ENCODE peak calls at places on chromosomes 13 and 19, in four cellular contexts. One of them, this sample, is unnamed.

GRCh38 chr13:63403726-63404125 is 1988.1 kb upstream of the PCDH20 start:
- DNase-seq in heart left ventricle: no peak
- DNase-seq in thoracic aorta: no peak
- DNase-seq in Peyer's patch: no peak
- DNase-seq in this sample: no peak

GRCh38 chr13:102351486-102351885 is 50.4 kb downstream of the FGF14 start:
- DNase-seq in heart left ventricle: no peak
- DNase-seq in thoracic aorta: no peak
- DNase-seq in Peyer's patch: no peak
- DNase-seq in this sample: no peak

GRCh38 chr19:39908803-39909202 is 25.6 kb downstream of the FCGBP start:
- DNase-seq in heart left ventricle: no peak
- DNase-seq in thoracic aorta: no peak
- DNase-seq in Peyer's patch: no peak
- DNase-seq in this sample: no peak

GRCh38 chr19:56125806-56126590 is 4.9 kb upstream of the ZNF787 start:
- DNase-seq in thoracic aorta: no peak
- DNase-seq in heart left ventricle: peak; percentile 26
- DNase-seq in Peyer's patch: no peak
- DNase-seq in this sample: peak; percentile 82

GRCh38 chr19:5445071-5445470 is 10.1 kb upstream of the ZNRF4 start:
- DNase-seq in thoracic aorta: no peak
- DNase-seq in heart left ventricle: no peak
- DNase-seq in Peyer's patch: no peak
- DNase-seq in this sample: no peak

GRCh38 chr13:44364601-44365000 is 9.0 kb upstream of the SERP2 start:
- DNase-seq in thoracic aorta: no peak
- DNase-seq in heart left ventricle: no peak
- DNase-seq in Peyer's patch: no peak
- DNase-seq in this sample: no peak

GRCh38 chr19:43735957-43736356 is 18.8 kb downstream of the SMG9 start:
- DNase-seq in heart left ventricle: no peak
- DNase-seq in Peyer's patch: no peak
- DNase-seq in thoracic aorta: no peak
- DNase-seq in this sample: no peak

GRCh38 chr19:342801-343421 is 1.7 kb downstream of the MIER2 start:
- DNase-seq in thoracic aorta: no peak
- DNase-seq in heart left ventricle: peak; percentile 81
- DNase-seq in Peyer's patch: no peak
- DNase-seq in this sample: peak; percentile 33

GRCh38 chr13:99721606-99722384 is 220.5 kb downstream of the TM9SF2 start:
- DNase-seq in heart left ventricle: no peak
- DNase-seq in Peyer's patch: no peak
- DNase-seq in thoracic aorta: no peak
- DNase-seq in this sample: no peak

GRCh38 chr13:106566682-106567420 is 1.1 kb downstream of the ARGLU1 start:
- DNase-seq in heart left ventricle: peak; percentile 74
- DNase-seq in thoracic aorta: no peak
- DNase-seq in Peyer's patch: peak; percentile 69
- DNase-seq in this sample: peak; percentile 45

GRCh38 chr19:30228726-30229523 is 143.3 kb upstream of the ZNF536 start:
- DNase-seq in thoracic aorta: no peak
- DNase-seq in Peyer's patch: no peak
- DNase-seq in heart left ventricle: no peak
- DNase-seq in this sample: no peak

GRCh38 chr13:74891610-74892009 is 590.4 kb downstream of the TBC1D4 start:
- DNase-seq in Peyer's patch: no peak
- DNase-seq in heart left ventricle: no peak
- DNase-seq in thoracic aorta: no peak
- DNase-seq in this sample: no peak

GRCh38 chr13:111962431-111962891 is 104.5 kb upstream of the SOX1 start:
- DNase-seq in heart left ventricle: no peak
- DNase-seq in thoracic aorta: no peak
- DNase-seq in Peyer's patch: no peak
- DNase-seq in this sample: no peak

GRCh38 chr19:47518139-47518538 is 3.3 kb upstream of the NAPA start:
- DNase-seq in thoracic aorta: no peak
- DNase-seq in Peyer's patch: peak; percentile 55
- DNase-seq in heart left ventricle: no peak
- DNase-seq in this sample: no peak

GRCh38 chr19:10751109-10751972 is 33.5 kb downstream of the DNM2 start:
- DNase-seq in heart left ventricle: peak; percentile 52
- DNase-seq in Peyer's patch: no peak
- DNase-seq in thoracic aorta: no peak
- DNase-seq in this sample: no peak

GRCh38 chr19:31253816-31254551 is 95.3 kb downstream of the TSHZ3 start:
- DNase-seq in Peyer's patch: no peak
- DNase-seq in heart left ventricle: no peak
- DNase-seq in thoracic aorta: no peak
- DNase-seq in this sample: peak; percentile 35

GRCh38 chr13:44012910-44013309 is 133.2 kb downstream of the LACC1 start:
- DNase-seq in Peyer's patch: no peak
- DNase-seq in heart left ventricle: no peak
- DNase-seq in thoracic aorta: no peak
- DNase-seq in this sample: no peak

GRCh38 chr13:63124863-63125262 is 1709.2 kb upstream of the PCDH20 start:
- DNase-seq in thoracic aorta: no peak
- DNase-seq in heart left ventricle: no peak
- DNase-seq in Peyer's patch: no peak
- DNase-seq in this sample: no peak

GRCh38 chr13:73607489-73608156 is 526.6 kb downstream of the KLF12 start:
- DNase-seq in Peyer's patch: no peak
- DNase-seq in thoracic aorta: no peak
- DNase-seq in heart left ventricle: no peak
- DNase-seq in this sample: no peak

GRCh38 chr19:14112809-14113385 is 4.7 kb downstream of the PRKACA start:
- DNase-seq in heart left ventricle: peak; percentile 70
- DNase-seq in Peyer's patch: no peak
- DNase-seq in thoracic aorta: no peak
- DNase-seq in this sample: no peak

GRCh38 chr13:34064456-34065205 is 246.7 kb downstream of the RFC3 start:
- DNase-seq in Peyer's patch: no peak
- DNase-seq in thoracic aorta: no peak
- DNase-seq in heart left ventricle: no peak
- DNase-seq in this sample: no peak

GRCh38 chr13:27644302-27644701 is 22.6 kb downstream of the POLR1D start:
- DNase-seq in thoracic aorta: no peak
- DNase-seq in heart left ventricle: no peak
- DNase-seq in Peyer's patch: no peak
- DNase-seq in this sample: no peak

GRCh38 chr13:59946924-59947323 is 216.8 kb downstream of the DIAPH3 start:
- DNase-seq in heart left ventricle: no peak
- DNase-seq in Peyer's patch: no peak
- DNase-seq in thoracic aorta: no peak
- DNase-seq in this sample: no peak

GRCh38 chr19:1411255-1412191 is 4.1 kb downstream of the DAZAP1 start:
- DNase-seq in thoracic aorta: peak; percentile 24
- DNase-seq in heart left ventricle: peak; percentile 92
- DNase-seq in Peyer's patch: no peak
- DNase-seq in this sample: peak; percentile 77

GRCh38 chr13:59603646-59604045 is 560.1 kb downstream of the DIAPH3 start:
- DNase-seq in thoracic aorta: no peak
- DNase-seq in Peyer's patch: no peak
- DNase-seq in heart left ventricle: no peak
- DNase-seq in this sample: no peak

GRCh38 chr19:29501816-29502580 is 23.8 kb upstream of the VSTM2B start:
- DNase-seq in heart left ventricle: no peak
- DNase-seq in thoracic aorta: no peak
- DNase-seq in Peyer's patch: no peak
- DNase-seq in this sample: no peak

GRCh38 chr19:12937243-12938053 is 961 bp upstream of the CALR start:
- DNase-seq in heart left ventricle: peak; percentile 50
- DNase-seq in Peyer's patch: peak; percentile 49
- DNase-seq in thoracic aorta: no peak
- DNase-seq in this sample: no peak

GRCh38 chr13:52070929-52071523 is 46.5 kb downstream of the UTP14C start:
- DNase-seq in thoracic aorta: no peak
- DNase-seq in heart left ventricle: no peak
- DNase-seq in Peyer's patch: no peak
- DNase-seq in this sample: no peak

GRCh38 chr19:39406656-39407393 is at the start of gene ZFP36:
- DNase-seq in thoracic aorta: peak; percentile 77
- DNase-seq in heart left ventricle: peak; percentile 92
- DNase-seq in Peyer's patch: peak; percentile 95
- DNase-seq in this sample: peak; percentile 89

GRCh38 chr13:49248433-49249002 is 793 bp downstream of the CDADC1 start:
- DNase-seq in heart left ventricle: peak; percentile 25
- DNase-seq in thoracic aorta: no peak
- DNase-seq in Peyer's patch: no peak
- DNase-seq in this sample: no peak

GRCh38 chr19:5804516-5805464 is at the start of gene NRTN:
- DNase-seq in heart left ventricle: no peak
- DNase-seq in Peyer's patch: peak; percentile 27
- DNase-seq in thoracic aorta: no peak
- DNase-seq in this sample: no peak

GRCh38 chr19:7679017-7679720 is 1.5 kb upstream of the TRAPPC5 start:
- DNase-seq in thoracic aorta: no peak
- DNase-seq in heart left ventricle: peak; percentile 36
- DNase-seq in Peyer's patch: peak; percentile 83
- DNase-seq in this sample: no peak

GRCh38 chr13:26985285-26985878 is 186.2 kb downstream of the USP12 start:
- DNase-seq in Peyer's patch: peak; percentile 80
- DNase-seq in thoracic aorta: peak; percentile 31
- DNase-seq in heart left ventricle: peak; percentile 66
- DNase-seq in this sample: peak; percentile 54

GRCh38 chr13:63336549-63336948 is 1920.9 kb upstream of the PCDH20 start:
- DNase-seq in thoracic aorta: no peak
- DNase-seq in Peyer's patch: no peak
- DNase-seq in heart left ventricle: no peak
- DNase-seq in this sample: no peak

GRCh38 chr13:21033224-21033855 is 28.0 kb downstream of the LATS2 start:
- DNase-seq in Peyer's patch: no peak
- DNase-seq in heart left ventricle: no peak
- DNase-seq in thoracic aorta: no peak
- DNase-seq in this sample: peak; percentile 86

GRCh38 chr19:44644391-44645016 is 794 bp downstream of the PVR start:
- DNase-seq in thoracic aorta: no peak
- DNase-seq in Peyer's patch: no peak
- DNase-seq in heart left ventricle: no peak
- DNase-seq in this sample: peak; percentile 9

GRCh38 chr19:15675560-15675959 is 2.7 kb downstream of the CYP4F12 start:
- DNase-seq in heart left ventricle: no peak
- DNase-seq in Peyer's patch: no peak
- DNase-seq in thoracic aorta: no peak
- DNase-seq in this sample: no peak
- H3K9me3 ChIP-seq in heart left ventricle: no peaks in the 10 kb centered on the region
- H3K9me3 ChIP-seq in Peyer's patch: no peaks in the 10 kb centered on the region
- H3K9me3 ChIP-seq in thoracic aorta: no peaks in the 10 kb centered on the region
- H3K9me3 ChIP-seq in this sample: no peaks in the 10 kb centered on the region

DNA sequence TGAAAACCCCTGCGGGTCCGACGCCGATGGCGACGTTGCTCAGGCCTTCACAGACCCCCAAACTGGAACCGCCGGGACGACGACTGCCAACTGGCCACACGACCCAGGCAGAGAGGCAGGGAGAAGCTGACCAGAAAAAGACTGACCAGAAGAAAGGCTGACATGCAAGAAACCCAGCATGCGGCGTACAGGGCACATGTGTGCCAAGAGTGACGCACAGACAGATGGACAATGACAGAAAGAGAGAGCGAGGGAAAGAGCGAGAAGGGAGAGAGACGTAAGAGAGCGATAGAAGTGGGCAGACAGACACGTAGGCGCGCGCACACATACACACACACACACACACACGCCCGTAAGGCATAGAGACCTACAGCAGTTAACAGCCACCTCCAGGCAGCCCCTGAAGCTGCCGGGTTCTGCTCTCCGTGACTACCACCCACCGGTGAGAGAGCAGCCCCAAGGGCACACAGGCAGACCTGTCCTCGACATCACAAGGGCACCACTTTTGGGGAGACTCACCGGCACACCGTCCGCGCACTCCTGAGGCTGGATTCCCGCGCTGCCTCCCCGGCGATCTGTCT is 67.2 kb upstream of the ZNF527 start:
- DNase-seq in thoracic aorta: no peak
- DNase-seq in Peyer's patch: no peak
- DNase-seq in heart left ventricle: no peak
- DNase-seq in this sample: no peak
- H3K27ac ChIP-seq in thoracic aorta: no peak overlapping the region
- H3K27ac ChIP-seq in Peyer's patch: no peak overlapping the region
- H3K27ac ChIP-seq in heart left ventricle: peak overlapping the region; percentile 8
- H3K27ac ChIP-seq in this sample: peak overlapping the region; percentile 36

DNA sequence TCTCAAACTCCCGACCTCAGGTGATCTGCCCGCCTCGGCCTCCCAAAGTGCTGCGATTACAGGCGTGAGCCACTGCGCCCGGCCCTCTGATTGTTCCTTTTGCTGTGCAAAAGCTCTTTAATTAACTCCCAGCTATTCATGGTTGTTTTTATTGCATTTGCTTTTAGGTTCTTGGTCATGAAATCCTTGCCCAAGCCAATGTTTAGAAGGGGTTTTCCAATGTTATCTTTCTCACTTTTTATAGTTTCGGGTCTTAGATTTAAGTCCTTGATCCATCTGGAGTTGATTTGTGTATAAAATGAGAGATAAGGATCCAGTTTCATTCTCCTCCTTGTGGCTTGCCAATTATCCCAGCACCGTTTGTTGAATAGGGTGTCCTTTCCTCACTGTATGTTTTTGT is 19.2 kb upstream of the GRTP1 start:
- DNase-seq in Peyer's patch: no peak
- DNase-seq in thoracic aorta: no peak
- DNase-seq in heart left ventricle: no peak
- DNase-seq in this sample: no peak
- H3K9me3 ChIP-seq in Peyer's patch: no peaks in the 10 kb centered on the region
- H3K9me3 ChIP-seq in thoracic aorta: peaks cover 9% of the 10 kb centered on the region
- H3K9me3 ChIP-seq in heart left ventricle: peaks cover 5% of the 10 kb centered on the region
- H3K9me3 ChIP-seq in this sample: peaks cover 5% of the 10 kb centered on the region

GRCh38 chr13:97194473-97194872 is 27.7 kb upstream of the MBNL2 start:
- DNase-seq in thoracic aorta: no peak
- DNase-seq in heart left ventricle: no peak
- DNase-seq in Peyer's patch: no peak
- DNase-seq in this sample: no peak
- H3K27ac ChIP-seq in thoracic aorta: no peak overlapping the region
- H3K27ac ChIP-seq in heart left ventricle: no peak overlapping the region
- H3K27ac ChIP-seq in Peyer's patch: no peak overlapping the region
- H3K27ac ChIP-seq in this sample: no peak overlapping the region

DNA sequence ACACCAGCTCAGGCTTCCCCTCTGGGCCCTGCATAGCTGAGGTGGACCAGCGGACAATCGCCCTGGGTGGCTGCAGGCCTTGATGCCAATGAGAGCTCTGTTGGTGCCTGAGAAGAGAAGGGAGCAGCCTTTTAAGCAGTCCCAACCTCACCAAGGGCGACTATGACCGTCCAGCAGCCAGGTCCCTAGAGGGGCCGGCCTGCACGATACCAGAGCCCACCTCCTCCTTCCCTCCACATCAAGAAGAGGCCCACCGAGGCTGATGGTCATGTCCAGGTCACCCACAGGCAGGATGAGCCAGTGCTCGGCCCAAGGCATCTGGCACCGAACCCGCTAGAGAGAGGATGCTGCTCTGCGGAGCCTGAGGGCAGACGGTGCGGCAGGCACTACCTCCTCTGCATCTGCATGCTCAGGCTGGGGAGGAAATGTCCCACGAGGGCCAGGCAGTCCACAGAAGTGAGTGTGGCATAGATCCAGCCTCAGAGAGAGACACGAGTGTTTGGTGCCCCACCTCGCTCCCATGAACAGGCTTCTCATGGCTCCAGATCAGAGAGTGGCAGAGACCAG is 219.4 kb downstream of the TUBA3C start:
- DNase-seq in heart left ventricle: no peak
- DNase-seq in thoracic aorta: no peak
- DNase-seq in Peyer's patch: no peak
- DNase-seq in this sample: no peak
- H3K9me3 ChIP-seq in heart left ventricle: no peaks in the 10 kb centered on the region
- H3K9me3 ChIP-seq in thoracic aorta: no peaks in the 10 kb centered on the region
- H3K9me3 ChIP-seq in Peyer's patch: no peaks in the 10 kb centered on the region
- H3K9me3 ChIP-seq in this sample: no peaks in the 10 kb centered on the region

This sample was measured in gastrocnemius medialis.